ENCODE peak calls at places on chromosomes 6 and 20, in eight cellular contexts. W is endodermal cell; L is CD4-positive, alpha-beta memory T cell; M is SJSA1; X is body of pancreas; V is tibial nerve; R is lower leg skin; D is fibroblast of mammary gland. E is an unnamed sample.
A peak's percentile ranks its signal among the peaks of the same experiment; 100 is the strongest.

GRCh38 chr6:38259736-38260135 is 380.0 kb downstream of the BTBD9 start:
- DNase-seq in X (no peak), W (no peak), R (no peak), M (peak; percentile 49), L (no peak), D (peak; percentile 81), V (no peak), E (no peak)

GRCh38 chr6:34276881-34277762 is 28.3 kb upstream of the SMIM29 start:
- DNase-seq in L (no peak), W (no peak), M (no peak), R (no peak), X (no peak), V (no peak), D (no peak), E (no peak)

GRCh38 chr6:152552616-152553209 is 84.4 kb downstream of the SYNE1 start:
- DNase-seq in X (peak; percentile 67), M (peak; percentile 31), R (peak; percentile 86), L (no peak), V (peak; percentile 62), D (peak; percentile 77), W (peak; percentile 91), E (peak; percentile 71)

GRCh38 chr6:162481938-162482337 is 245.6 kb downstream of the PRKN start:
- DNase-seq in D (no peak), M (no peak), W (no peak), X (no peak), R (no peak), L (no peak), V (no peak), E (no peak)

GRCh38 chr6:330948-331347 is 38.7 kb downstream of the DUSP22 start:
- DNase-seq in L (no peak), W (no peak), D (no peak), X (no peak), R (no peak), V (no peak), M (no peak), E (no peak)

GRCh38 chr6:6713660-6714446 is 125.3 kb downstream of the LY86 start:
- DNase-seq in L (no peak), R (no peak), X (peak; percentile 28), W (no peak), V (no peak), D (peak; percentile 85), M (no peak), E (no peak)

GRCh38 chr6:142058216-142058925 is 74.4 kb upstream of the GJE1 start:
- DNase-seq in M (no peak), W (no peak), L (no peak), V (no peak), D (peak; percentile 20), X (no peak), R (no peak), E (no peak)

GRCh38 chr6:593907-594212 is 63.0 kb downstream of the HUS1B start:
- DNase-seq in X (no peak), M (no peak), R (no peak), W (peak; percentile 88), L (no peak), V (no peak), D (no peak), E (no peak)

GRCh38 chr6:52195886-52196285 is 9.7 kb downstream of the IL17A start:
- DNase-seq in R (no peak), V (no peak), D (no peak), W (no peak), X (no peak), L (no peak), M (no peak), E (no peak)

GRCh38 chr6:170000071-170000843 is 248.8 kb downstream of the ERMARD start:
- DNase-seq in D (no peak), V (no peak), M (no peak), L (no peak), R (no peak), W (no peak), X (no peak), E (no peak)

GRCh38 chr6:169933839-169934698 is 182.6 kb downstream of the ERMARD start:
- DNase-seq in V (peak; percentile 14), X (peak; percentile 92), L (no peak), R (peak; percentile 93), M (no peak), D (peak; percentile 6), W (no peak), E (peak; percentile 95)

GRCh38 chr20:21704408-21705385 is 767 bp upstream of the PAX1 start:
- DNase-seq in R (no peak), X (no peak), V (no peak), W (peak; percentile 85), D (no peak), M (no peak), L (no peak), E (no peak)

GRCh38 chr20:21707267-21707666 is 1.8 kb downstream of the PAX1 start:
- DNase-seq in M (no peak), X (no peak), R (no peak), W (no peak), D (no peak), V (no peak), L (no peak), E (no peak)

GRCh38 chr20:21703740-21704407 is 1.6 kb upstream of the PAX1 start:
- DNase-seq in W (no peak), D (no peak), L (no peak), M (no peak), X (no peak), R (no peak), V (no peak), E (no peak)

GRCh38 chr20:21706345-21707195 is 1.1 kb downstream of the PAX1 start:
- DNase-seq in X (no peak), D (no peak), M (no peak), V (no peak), R (no peak), L (no peak), W (peak; percentile 75), E (no peak)

GRCh38 chr20:21705466-21706344 is at the start of gene PAX1:
- DNase-seq in D (no peak), L (no peak), M (no peak), X (no peak), V (no peak), R (no peak), W (peak; percentile 80), E (no peak)
- H3K4me3 ChIP-seq in D (no peak within 1 kb of the TSS), L (no peak within 1 kb of the TSS), M (no peak within 1 kb of the TSS), X (no peak within 1 kb of the TSS), V (peak within 1 kb of the TSS; percentile 23), R (no peak within 1 kb of the TSS), W (peak within 1 kb of the TSS; percentile 77), E (no peak within 1 kb of the TSS)

GRCh38 chr6:160424256-160424655 is 76.1 kb downstream of the SLC22A3 start:
- DNase-seq in R (no peak), M (no peak), D (no peak), X (no peak), V (no peak), W (no peak), L (no peak), E (no peak)
- H3K4me3 ChIP-seq in R (no peak overlapping the region), M (no peak overlapping the region), D (no peak overlapping the region), X (no peak overlapping the region), V (no peak overlapping the region), W (no peak overlapping the region), L (no peak overlapping the region), E (no peak overlapping the region)

DNA sequence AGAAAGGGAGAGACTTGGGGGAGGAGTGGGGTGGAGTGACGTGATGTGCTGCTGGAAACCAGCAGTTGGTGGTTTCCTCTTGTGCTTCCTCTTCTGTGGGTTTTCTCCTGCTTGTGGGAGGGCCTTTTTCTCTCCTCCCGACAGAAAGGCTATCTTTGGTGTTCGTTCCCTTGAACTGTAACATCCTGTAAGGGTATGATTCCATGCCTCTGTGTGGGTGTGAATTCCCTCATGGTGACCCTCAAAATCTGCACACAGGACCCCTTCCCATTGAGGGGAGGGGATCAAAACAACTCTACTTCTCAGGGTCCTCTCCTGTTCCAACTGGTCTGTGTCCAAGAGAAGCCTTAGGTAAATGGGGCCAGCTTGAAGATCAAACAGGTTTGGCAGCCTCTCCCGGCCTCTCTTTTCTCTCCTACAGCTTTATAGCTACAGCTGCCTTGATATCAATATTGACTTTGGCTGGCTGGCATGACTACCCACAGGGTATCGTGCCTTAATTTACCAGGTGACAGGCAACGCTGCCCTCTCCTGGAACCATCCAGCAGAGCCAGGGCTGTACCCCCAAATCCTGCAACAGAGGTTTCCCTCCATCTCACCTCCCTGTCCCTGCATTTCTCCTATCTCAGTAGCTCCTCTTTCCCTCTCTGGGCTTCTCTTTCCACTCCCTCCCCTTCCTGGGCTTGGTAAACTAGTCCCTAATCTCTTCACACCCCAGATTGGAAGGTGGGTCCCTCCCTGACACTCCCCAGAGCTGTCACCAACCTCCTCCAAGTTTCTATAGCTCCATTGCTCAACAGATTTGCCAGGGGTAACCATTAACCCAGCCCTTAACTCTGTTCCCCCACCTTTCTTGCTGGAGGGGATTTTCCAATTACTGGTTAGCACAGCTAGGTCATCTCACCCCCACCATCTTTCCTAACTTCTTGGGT is 1.5 kb upstream of the MSH5 start:
- DNase-seq in L (peak; percentile 80), V (peak; percentile 52), W (peak; percentile 62), R (no peak), M (peak; percentile 89), X (peak; percentile 83), D (peak; percentile 90), E (peak; percentile 89)
- H3K4me3 ChIP-seq in L (peak overlapping the region; percentile 11), V (no peak overlapping the region), W (peak overlapping the region; percentile 51), R (no peak overlapping the region), M (no peak overlapping the region), X (no peak overlapping the region), D (peak overlapping the region; percentile 24), E (peak overlapping the region; percentile 8)

GRCh38 chr20:33561981-33562601 is 72.2 kb downstream of the CBFA2T2 start:
- DNase-seq in X (peak; percentile 92), L (no peak), D (peak; percentile 99), R (peak; percentile 92), V (peak; percentile 75), M (peak; percentile 63), W (peak; percentile 63), E (peak; percentile 83)
- H3K4me3 ChIP-seq in X (no peak overlapping the region), L (no peak overlapping the region), D (no peak overlapping the region), R (no peak overlapping the region), V (no peak overlapping the region), M (no peak overlapping the region), W (no peak overlapping the region), E (peak overlapping the region; percentile 4)

GRCh38 chr20:5526516-5526915 is 209.8 kb upstream of the PROKR2 start:
- DNase-seq in W (no peak), V (no peak), D (no peak), L (no peak), R (no peak), M (no peak), X (no peak), E (no peak)

GRCh38 chr20:5524886-5525285 is 208.1 kb upstream of the PROKR2 start:
- DNase-seq in M (no peak), X (no peak), L (no peak), R (no peak), D (no peak), W (no peak), V (no peak), E (no peak)

GRCh38 chr20:5528719-5529256 is 212.0 kb upstream of the PROKR2 start:
- DNase-seq in W (peak; percentile 83), R (peak; percentile 90), X (peak; percentile 86), D (peak; percentile 93), M (peak; percentile 54), L (peak; percentile 72), V (peak; percentile 86), E (peak; percentile 75)

GRCh38 chr20:5531318-5532081 is 214.7 kb upstream of the PROKR2 start:
- DNase-seq in D (peak; percentile 71), R (peak; percentile 79), M (no peak), L (no peak), V (no peak), W (no peak), X (no peak), E (no peak)

GRCh38 chr20:5529331-5530142 is 212.8 kb upstream of the PROKR2 start:
- DNase-seq in V (peak; percentile 85), R (peak; percentile 96), W (peak; percentile 95), M (peak; percentile 56), D (peak; percentile 68), L (peak; percentile 76), X (peak; percentile 86), E (peak; percentile 89)
- H3K4me3 ChIP-seq in V (no peak overlapping the region), R (no peak overlapping the region), W (no peak overlapping the region), M (no peak overlapping the region), D (no peak overlapping the region), L (no peak overlapping the region), X (no peak overlapping the region), E (no peak overlapping the region)